ENCODE peak calls at places on chromosomes 3 and 15, in nine cellular contexts. H is vagina, R is GM23338, E is HepG2, K is suprapubic skin, C is stomach, S is sigmoid colon, X is upper lobe of left lung, M is H1. Y is an unnamed sample.

GRCh38 chr15:67109141-67110034 is 44.0 kb downstream of the SMAD3 start:
- DNase-seq in E (peak; percentile 61), M (no peak), K (no peak), S (peak; percentile 86), C (no peak), X (peak; percentile 89), H (no peak), R (peak; percentile 26), Y (no peak)

GRCh38 chr3:186966406-186966805 is 36.1 kb downstream of the ST6GAL1 start:
- DNase-seq in C (no peak), X (no peak), M (no peak), K (no peak), E (no peak), H (no peak), R (no peak), S (no peak), Y (no peak)

GRCh38 chr3:11509175-11510000 is 134.3 kb downstream of the VGLL4 start:
- DNase-seq in R (peak; percentile 57), K (no peak), X (peak; percentile 48), H (no peak), M (no peak), C (peak; percentile 77), E (peak; percentile 31), S (peak; percentile 93), Y (no peak)

GRCh38 chr3:184872200-184872599 is 60.2 kb downstream of the VPS8 start:
- DNase-seq in R (no peak), C (no peak), M (no peak), S (no peak), X (no peak), H (no peak), E (no peak), K (no peak), Y (no peak)

GRCh38 chr3:153215497-153215896 is 53.5 kb downstream of the RAP2B start:
- DNase-seq in E (no peak), X (no peak), R (no peak), K (no peak), C (no peak), S (no peak), M (no peak), H (no peak), Y (no peak)

GRCh38 chr15:34047893-34048775 is 9.1 kb upstream of the AVEN start:
- DNase-seq in H (no peak), E (no peak), C (no peak), R (no peak), S (no peak), M (no peak), K (no peak), X (no peak), Y (no peak)

GRCh38 chr3:30294241-30294667 is 312.1 kb upstream of the TGFBR2 start:
- DNase-seq in R (peak; percentile 18), C (no peak), K (no peak), H (no peak), S (no peak), X (no peak), E (no peak), M (no peak), Y (no peak)

GRCh38 chr15:74552761-74553441 is 11.9 kb downstream of the ARID3B start:
- DNase-seq in R (no peak), C (no peak), H (no peak), X (no peak), S (no peak), E (no peak), M (no peak), K (no peak), Y (no peak)

GRCh38 chr15:97692317-97693015 is 268.0 kb upstream of the ARRDC4 start:
- DNase-seq in E (no peak), C (no peak), K (no peak), X (peak; percentile 2), H (no peak), R (no peak), M (no peak), S (no peak), Y (no peak)

GRCh38 chr15:68192804-68193521 is 12.2 kb downstream of the CALML4 start:
- DNase-seq in S (no peak), M (no peak), K (no peak), R (no peak), E (no peak), C (no peak), X (no peak), H (no peak), Y (peak; percentile 83)

GRCh38 chr3:149534671-149535394 is 60.3 kb downstream of the TM4SF4 start:
- DNase-seq in M (no peak), K (no peak), H (no peak), R (no peak), E (no peak), X (no peak), C (no peak), S (peak; percentile 75), Y (no peak)

GRCh38 chr3:133529809-133530208 is 43.7 kb upstream of the CDV3 start:
- DNase-seq in H (no peak), R (no peak), S (no peak), K (no peak), X (no peak), C (no peak), E (no peak), M (no peak), Y (no peak)

GRCh38 chr3:13951184-13951583 is 71.3 kb upstream of the WNT7A start:
- DNase-seq in K (no peak), X (no peak), M (no peak), E (no peak), H (no peak), S (no peak), C (no peak), R (no peak), Y (no peak)

GRCh38 chr3:99269606-99270355 is 368.3 kb upstream of the DCBLD2 start:
- DNase-seq in M (no peak), R (no peak), C (no peak), H (no peak), K (peak; percentile 62), E (no peak), X (no peak), S (peak; percentile 71), Y (peak; percentile 89)

GRCh38 chr3:169583269-169583668 is 80.2 kb downstream of the MECOM start:
- DNase-seq in S (no peak), R (no peak), K (no peak), H (no peak), X (no peak), C (no peak), M (no peak), E (no peak), Y (no peak)

GRCh38 chr3:49006591-49007067 is 562 bp upstream of the WDR6 start:
- DNase-seq in M (no peak), H (no peak), C (no peak), K (peak; percentile 82), S (peak; percentile 85), R (peak; percentile 21), X (peak; percentile 88), E (no peak), Y (no peak)

GRCh38 chr3:196948442-196949365 is 6.4 kb upstream of the NCBP2 start:
- DNase-seq in H (no peak), X (peak; percentile 79), S (no peak), E (peak; percentile 63), M (no peak), K (no peak), R (peak; percentile 77), C (no peak), Y (no peak)

GRCh38 chr3:18351069-18351628 is 74.0 kb downstream of the SATB1 start:
- DNase-seq in K (no peak), H (no peak), M (no peak), C (no peak), X (peak; percentile 10), S (no peak), R (peak; percentile 30), E (no peak), Y (no peak)

GRCh38 chr3:52528596-52529375 is 4.9 kb downstream of the NT5DC2 start:
- DNase-seq in X (peak; percentile 50), R (no peak), K (no peak), M (no peak), S (peak; percentile 66), C (no peak), H (no peak), E (no peak), Y (no peak)

GRCh38 chr15:58212909-58213526 is 74.8 kb downstream of the AQP9 start:
- DNase-seq in K (no peak), R (peak; percentile 54), E (peak; percentile 14), M (no peak), S (no peak), H (no peak), X (no peak), C (no peak), Y (no peak)

GRCh38 chr3:46135475-46135874 is 72.6 kb downstream of the CCR1 start:
- DNase-seq in K (no peak), H (no peak), E (no peak), S (no peak), M (no peak), C (no peak), X (no peak), R (no peak), Y (peak; percentile 72)

GRCh38 chr3:54427951-54428871 is 305.9 kb downstream of the CACNA2D3 start:
- DNase-seq in E (peak; percentile 28), X (no peak), R (peak; percentile 82), M (peak; percentile 43), K (no peak), S (peak; percentile 72), H (no peak), C (peak; percentile 45), Y (no peak)
- TF ChIP-seq POLR2AphosphoS5 in E (no peak), X (no peak), R (no peak), M (no peak), K (no peak), S (no peak), H (no peak), C (no peak), Y (no peak)

GRCh38 chr3:87766736-87767135 is 292.1 kb downstream of the CGGBP1 start:
- DNase-seq in M (no peak), C (no peak), K (no peak), S (no peak), E (no peak), R (no peak), H (no peak), X (no peak), Y (no peak)

GRCh38 chr3:87771338-87772059 is 287.3 kb downstream of the CGGBP1 start:
- DNase-seq in K (no peak), R (peak; percentile 62), M (no peak), H (no peak), E (peak; percentile 35), C (no peak), S (peak; percentile 56), X (no peak), Y (no peak)
- TF ChIP-seq CTCF in K (peak; percentile 42), R (peak; percentile 79), M (peak; percentile 70), H (peak; percentile 31), E (peak; percentile 71), C (peak; percentile 20), S (no peak), X (peak; percentile 42), Y (no peak)

GRCh38 chr15:90680371-90680935 is 36.7 kb upstream of the BLM start:
- DNase-seq in K (no peak), X (no peak), S (no peak), C (no peak), R (no peak), E (no peak), M (no peak), H (no peak), Y (no peak)
- TF ChIP-seq POLR2AphosphoS5 in K (no peak), X (no peak), S (no peak), C (no peak), R (no peak), E (no peak), M (no peak), H (peak; percentile 35), Y (peak; percentile 7)

DNA sequence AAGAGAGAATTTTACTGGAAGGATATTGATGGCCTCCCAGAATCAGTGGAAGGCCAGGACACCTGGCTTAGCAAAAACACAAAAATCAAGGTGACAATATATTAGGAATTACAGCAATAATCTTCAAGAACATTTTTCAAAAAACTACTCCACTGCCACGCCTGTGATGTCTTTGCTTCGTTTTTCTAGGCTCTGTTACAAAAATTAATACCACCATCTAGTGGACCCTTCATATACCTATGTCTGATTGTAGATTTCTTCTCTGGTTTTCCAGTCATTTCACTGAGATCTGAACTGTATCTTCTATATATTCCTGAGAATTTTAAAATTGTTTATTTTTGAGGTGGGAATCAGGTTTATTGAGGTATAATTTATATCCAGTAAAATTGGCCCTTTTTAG is 5.6 kb upstream of the SLC33A1 start:
- DNase-seq in M (no peak), R (no peak), C (no peak), K (no peak), S (no peak), X (no peak), E (peak; percentile 44), H (no peak), Y (no peak)
- TF ChIP-seq CTCF in M (no peak), R (no peak), C (no peak), K (no peak), S (no peak), X (no peak), E (peak; percentile 54), H (no peak), Y (no peak)

Y was measured in esophagus muscularis mucosa.